ENCODE peak calls at places on chromosomes 12 and 14, in eight cellular contexts. Z, O, T, Q, G, C, S and J are unnamed samples.
A peak's percentile ranks its signal among the peaks of the same experiment; 100 is the strongest.

GRCh38 chr12:127115468-127116035 is 1151.4 kb upstream of the TMEM132C start:
- DNase-seq in Z (no peak), O (no peak), T (no peak), Q (no peak), G (no peak), C (no peak), S (no peak), J (no peak)

GRCh38 chr14:43795600-43796228 is 711.4 kb downstream of the FSCB start:
- DNase-seq in Z (no peak), O (no peak), T (no peak), Q (no peak), G (no peak), C (peak; percentile 64), S (peak; percentile 24), J (no peak)

GRCh38 chr12:49131973-49132461 is 822 bp upstream of the TUBA1B start:
- DNase-seq in Z (no peak), O (no peak), T (no peak), Q (no peak), G (peak; percentile 62), C (peak; percentile 59), S (peak; percentile 80), J (no peak)

GRCh38 chr12:33710548-33710947 is 270.9 kb upstream of the SYT10 start:
- DNase-seq in Z (no peak), O (no peak), T (no peak), Q (no peak), G (no peak), C (no peak), S (no peak), J (no peak)

GRCh38 chr12:42617622-42618021 is 28.1 kb upstream of the PRICKLE1 start:
- DNase-seq in Z (no peak), O (peak; percentile 47), T (no peak), Q (no peak), G (no peak), C (peak; percentile 19), S (no peak), J (no peak)

GRCh38 chr14:57533214-57533613 is 39.6 kb upstream of the CCDC198 start:
- DNase-seq in Z (no peak), O (no peak), T (no peak), Q (no peak), G (no peak), C (peak; percentile 81), S (no peak), J (peak; percentile 77)

GRCh38 chr12:49646331-49646830 is 23.0 kb downstream of the PRPF40B start:
- DNase-seq in Z (no peak), O (no peak), T (no peak), Q (no peak), G (no peak), C (no peak), S (no peak), J (no peak)

GRCh38 chr12:90963946-90964345 is 9.0 kb upstream of the CCER1 start:
- DNase-seq in Z (no peak), O (no peak), T (no peak), Q (no peak), G (no peak), C (no peak), S (no peak), J (no peak)

GRCh38 chr12:102957339-102958050 is at the start of gene ASCL1:
- DNase-seq in Z (no peak), O (no peak), T (no peak), Q (no peak), G (no peak), C (no peak), S (no peak), J (peak; percentile 83)

GRCh38 chr12:79552186-79552585 is 138.6 kb downstream of the PAWR start:
- DNase-seq in Z (no peak), O (no peak), T (no peak), Q (no peak), G (no peak), C (no peak), S (no peak), J (no peak)

GRCh38 chr14:97456958-97457357 is 659.8 kb downstream of the VRK1 start:
- DNase-seq in Z (peak; percentile 58), O (no peak), T (no peak), Q (no peak), G (no peak), C (no peak), S (no peak), J (no peak)

GRCh38 chr12:1047898-1048660 is 57.1 kb downstream of the ERC1 start:
- DNase-seq in Z (peak; percentile 20), O (no peak), T (no peak), Q (peak; percentile 6), G (no peak), C (no peak), S (no peak), J (peak; percentile 63)

GRCh38 chr12:100672075-100672592 is 98.7 kb downstream of the GAS2L3 start:
- DNase-seq in Z (no peak), O (no peak), T (no peak), Q (no peak), G (peak; percentile 31), C (peak; percentile 82), S (peak; percentile 82), J (peak; percentile 95)

GRCh38 chr12:130484221-130484620 is 146.5 kb downstream of the PIWIL1 start:
- DNase-seq in Z (no peak), O (no peak), T (no peak), Q (no peak), G (no peak), C (no peak), S (no peak), J (no peak)

GRCh38 chr14:51087024-51087423 is 7.9 kb downstream of the TRIM9 start:
- DNase-seq in Z (no peak), O (no peak), T (no peak), Q (no peak), G (peak; percentile 75), C (no peak), S (no peak), J (no peak)

GRCh38 chr14:73771848-73772705 is 57.9 kb upstream of the PNMA1 start:
- DNase-seq in Z (peak; percentile 74), O (no peak), T (peak; percentile 50), Q (peak; percentile 36), G (peak; percentile 84), C (peak; percentile 96), S (no peak), J (peak; percentile 96)

GRCh38 chr14:75539165-75539561 is 16.9 kb downstream of the BATF start:
- DNase-seq in Z (no peak), O (no peak), T (no peak), Q (no peak), G (no peak), C (no peak), S (no peak), J (no peak)

GRCh38 chr12:24494401-24494800 is 454.5 kb downstream of the BCAT1 start:
- DNase-seq in Z (no peak), O (no peak), T (no peak), Q (no peak), G (no peak), C (no peak), S (no peak), J (no peak)

GRCh38 chr14:50085570-50086315 is 30.6 kb downstream of the VCPKMT start:
- DNase-seq in Z (peak; percentile 28), O (no peak), T (no peak), Q (no peak), G (no peak), C (peak; percentile 89), S (no peak), J (no peak)

GRCh38 chr14:104633276-104633861 is 28.8 kb upstream of the TMEM179 start:
- DNase-seq in Z (no peak), O (no peak), T (no peak), Q (no peak), G (no peak), C (no peak), S (no peak), J (no peak)

GRCh38 chr12:52155048-52155868 is 36.6 kb downstream of the KRT80 start:
- DNase-seq in Z (peak; percentile 62), O (no peak), T (no peak), Q (no peak), G (peak; percentile 46), C (no peak), S (no peak), J (peak; percentile 50)

GRCh38 chr14:68561531-68562007 is 231.3 kb downstream of the ZFP36L1 start:
- DNase-seq in Z (no peak), O (no peak), T (no peak), Q (no peak), G (no peak), C (no peak), S (no peak), J (no peak)

GRCh38 chr12:31756977-31757420 is 28.2 kb upstream of the AMN1 start:
- DNase-seq in Z (no peak), O (no peak), T (no peak), Q (no peak), G (peak; percentile 40), C (no peak), S (no peak), J (no peak)

GRCh38 chr12:68565391-68565903 is 45.3 kb upstream of the RAP1B start:
- DNase-seq in Z (no peak), O (no peak), T (no peak), Q (no peak), G (no peak), C (no peak), S (no peak), J (no peak)

GRCh38 chr12:22518998-22519397 is 25.3 kb downstream of the C2CD5 start:
- DNase-seq in Z (no peak), O (no peak), T (no peak), Q (no peak), G (no peak), C (no peak), S (no peak), J (no peak)

GRCh38 chr12:59086124-59086523 is 165.8 kb upstream of the LRIG3 start:
- DNase-seq in Z (no peak), O (no peak), T (no peak), Q (no peak), G (no peak), C (no peak), S (no peak), J (no peak)

GRCh38 chr12:33192226-33192625 is 247.4 kb downstream of the SYT10 start:
- DNase-seq in Z (no peak), O (no peak), T (no peak), Q (no peak), G (no peak), C (no peak), S (no peak), J (no peak)

GRCh38 chr14:60760648-60761364 is 26.2 kb downstream of the MNAT1 start:
- DNase-seq in Z (no peak), O (no peak), T (no peak), Q (no peak), G (no peak), C (no peak), S (no peak), J (no peak)
- H3K4me3 ChIP-seq in Z (no peak overlapping the region), O (no peak overlapping the region), T (no peak overlapping the region), Q (no peak overlapping the region), G (no peak overlapping the region), C (no peak overlapping the region), S (no peak overlapping the region), J (no peak overlapping the region)

GRCh38 chr12:111407371-111408115 is 1.8 kb downstream of the SH2B3 start:
- DNase-seq in Z (no peak), O (no peak), T (no peak), Q (no peak), G (no peak), C (no peak), S (peak; percentile 22), J (peak; percentile 75)
- H3K4me1 ChIP-seq in Z (peaks cover 76% of the 10 kb centered on the region), O (peaks cover 93% of the 10 kb centered on the region), T (peaks cover 54% of the 10 kb centered on the region), Q (peaks cover 86% of the 10 kb centered on the region), G (peaks cover 21% of the 10 kb centered on the region), C (peaks cover 78% of the 10 kb centered on the region), S (peaks cover 11% of the 10 kb centered on the region), J (peaks cover 21% of the 10 kb centered on the region)

GRCh38 chr12:104985206-104985605 is 910 bp upstream of the NOPCHAP1 start:
- DNase-seq in Z (no peak), O (no peak), T (no peak), Q (no peak), G (no peak), C (peak; percentile 52), S (no peak), J (no peak)
- H3K4me3 ChIP-seq in Z (peak overlapping the region; percentile 93), O (no peak overlapping the region), T (no peak overlapping the region), Q (peak overlapping the region; percentile 90), G (no peak overlapping the region), C (peak overlapping the region; percentile 82), S (no peak overlapping the region), J (no peak overlapping the region)

GRCh38 chr12:132500137-132500855 is 10.3 kb downstream of the FBRSL1 start:
- DNase-seq in Z (no peak), O (no peak), T (no peak), Q (no peak), G (no peak), C (peak; percentile 50), S (no peak), J (peak; percentile 90)
- H3K4me1 ChIP-seq in Z (peaks cover 79% of the 10 kb centered on the region), O (peaks cover 99% of the 10 kb centered on the region), T (peaks cover 88% of the 10 kb centered on the region), Q (peaks cover 98% of the 10 kb centered on the region), G (peaks cover 10% of the 10 kb centered on the region), C (peaks cover 15% of the 10 kb centered on the region), S (no peaks in the 10 kb centered on the region), J (no peaks in the 10 kb centered on the region)